ENCODE peak calls at places on chromosome 22, in four cellular contexts. H is MCF 10A, E is GM06990, N is upper lobe of right lung. I is an unnamed sample.

GRCh38 chr22:49239264-49240015 is 588.2 kb downstream of the BRD1 start:
- DNase-seq in E (no peak), H (no peak), N (no peak), I (no peak)

GRCh38 chr22:42439821-42440674 is 7.8 kb upstream of the NFAM1 start:
- DNase-seq in H (peak; percentile 56), E (peak; percentile 40), N (peak; percentile 85), I (no peak)

GRCh38 chr22:38262051-38262795 is 10.6 kb downstream of the TMEM184B start:
- DNase-seq in N (peak; percentile 88), H (peak; percentile 78), E (peak; percentile 67), I (peak; percentile 71)

GRCh38 chr22:48346311-48346710 is 1481.4 kb downstream of the BRD1 start:
- DNase-seq in E (no peak), H (no peak), N (no peak), I (no peak)

GRCh38 chr22:38719196-38719595 is 13.5 kb downstream of the GTPBP1 start:
- DNase-seq in H (no peak), E (no peak), N (no peak), I (no peak)

GRCh38 chr22:23527971-23528740 is 51.9 kb downstream of the IGLL1 start:
- DNase-seq in E (no peak), N (peak; percentile 56), H (no peak), I (no peak)

GRCh38 chr22:38202437-38203089 is 769 bp downstream of the MAFF start:
- DNase-seq in N (peak; percentile 93), E (peak; percentile 74), H (peak; percentile 81), I (peak; percentile 60)

GRCh38 chr22:37219534-37219933 is 7.3 kb upstream of the SSTR3 start:
- DNase-seq in E (peak; percentile 48), H (no peak), N (no peak), I (no peak)

GRCh38 chr22:20650294-20651207 is 123.4 kb upstream of the SERPIND1 start:
- DNase-seq in E (no peak), N (no peak), H (no peak), I (no peak)

GRCh38 chr22:35227248-35227647 is 30.0 kb upstream of the HMGXB4 start:
- DNase-seq in H (no peak), N (no peak), E (no peak), I (no peak)

GRCh38 chr22:33897621-33897910 is 22.7 kb downstream of the LARGE1 start:
- DNase-seq in H (no peak), E (no peak), N (no peak), I (no peak)

GRCh38 chr22:39094717-39095389 is 2.2 kb upstream of the APOBEC3H start:
- DNase-seq in H (no peak), N (no peak), E (no peak), I (no peak)

GRCh38 chr22:39303892-39304671 is 15.3 kb downstream of the RPL3 start:
- DNase-seq in H (no peak), E (no peak), N (no peak), I (no peak)

GRCh38 chr22:39183991-39184585 is 31.6 kb upstream of the CBX7 start:
- DNase-seq in N (peak; percentile 62), H (no peak), E (no peak), I (no peak)

GRCh38 chr22:42947211-42947990 is 67.5 kb downstream of the PACSIN2 start:
- DNase-seq in E (no peak), N (no peak), H (peak; percentile 50), I (no peak)

GRCh38 chr22:31846161-31847115 is 92.6 kb downstream of the DEPDC5 start:
- DNase-seq in N (no peak), E (peak; percentile 37), H (peak; percentile 10), I (peak; percentile 34)

GRCh38 chr22:38298312-38299000 is 18.8 kb downstream of the CSNK1E start:
- DNase-seq in H (peak; percentile 100), E (no peak), N (no peak), I (peak; percentile 64)

GRCh38 chr22:42329504-42329903 is 59.1 kb upstream of the TCF20 start:
- DNase-seq in E (no peak), H (no peak), N (no peak), I (no peak)

GRCh38 chr22:20748820-20749428 is 25.0 kb upstream of the SERPIND1 start:
- DNase-seq in N (no peak), H (no peak), E (peak; percentile 71), I (peak; percentile 74)

GRCh38 chr22:21099578-21099977 is 53.8 kb downstream of the LRRC74B start:
- DNase-seq in H (no peak), N (no peak), E (no peak), I (no peak)

GRCh38 chr22:30224161-30224857 is 22.2 kb downstream of the LIF start:
- DNase-seq in E (no peak), N (no peak), H (no peak), I (peak; percentile 59)
- TF ChIP-seq CTCF in E (no peak), N (no peak), H (no peak), I (no peak)

GRCh38 chr22:28116261-28116673 is 197.2 kb upstream of the PITPNB start:
- DNase-seq in H (peak; percentile 36), N (no peak), E (no peak), I (no peak)

GRCh38 chr22:28111501-28111900 is 192.4 kb upstream of the PITPNB start:
- DNase-seq in E (no peak), H (no peak), N (no peak), I (no peak)

GRCh38 chr22:28112130-28112529 is 193.1 kb upstream of the PITPNB start:
- DNase-seq in N (no peak), E (no peak), H (no peak), I (no peak)

GRCh38 chr22:28115426-28115825 is 196.4 kb upstream of the PITPNB start:
- DNase-seq in H (no peak), N (no peak), E (no peak), I (no peak)

GRCh38 chr22:28112548-28113043 is 193.5 kb upstream of the PITPNB start:
- DNase-seq in H (peak; percentile 56), E (no peak), N (no peak), I (no peak)
- TF ChIP-seq CTCF in H (peak; percentile 48), E (peak; percentile 43), N (peak; percentile 52), I (peak; percentile 7)

GRCh38 chr22:40397436-40397835 is 27.0 kb downstream of the SGSM3 start:
- DNase-seq in N (no peak), H (no peak), E (no peak), I (no peak)

GRCh38 chr22:40401981-40402406 is 31.6 kb downstream of the SGSM3 start:
- DNase-seq in H (no peak), N (no peak), E (no peak), I (no peak)

GRCh38 chr22:40400173-40400572 is 29.8 kb downstream of the SGSM3 start:
- DNase-seq in N (no peak), H (no peak), E (peak; percentile 78), I (peak; percentile 71)

GRCh38 chr22:40401532-40401931 is 31.1 kb downstream of the SGSM3 start:
- DNase-seq in N (no peak), E (no peak), H (no peak), I (no peak)

DNA sequence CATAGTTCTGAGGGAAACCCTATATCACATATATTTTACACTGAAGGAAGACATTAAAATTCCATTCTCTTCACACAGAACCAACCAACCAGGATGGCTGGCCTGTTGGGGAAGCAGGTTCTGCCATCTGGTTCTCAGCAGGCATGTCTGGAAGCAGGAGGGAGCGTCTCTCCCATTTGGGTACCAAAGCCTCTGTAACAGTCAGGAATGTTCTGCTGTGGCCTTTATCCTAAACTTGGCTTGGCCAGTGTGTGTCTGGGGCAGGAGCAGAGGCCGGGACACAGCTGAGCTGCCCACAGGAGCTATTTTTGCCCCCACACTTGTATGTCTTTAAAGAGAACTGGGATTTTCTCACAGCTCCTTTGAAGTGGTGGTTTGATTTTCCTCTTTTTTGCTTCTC is 29.3 kb downstream of the SGSM3 start:
- DNase-seq in H (no peak), E (no peak), N (no peak), I (no peak)
- TF ChIP-seq CTCF in H (no peak), E (no peak), N (no peak), I (no peak)

DNA sequence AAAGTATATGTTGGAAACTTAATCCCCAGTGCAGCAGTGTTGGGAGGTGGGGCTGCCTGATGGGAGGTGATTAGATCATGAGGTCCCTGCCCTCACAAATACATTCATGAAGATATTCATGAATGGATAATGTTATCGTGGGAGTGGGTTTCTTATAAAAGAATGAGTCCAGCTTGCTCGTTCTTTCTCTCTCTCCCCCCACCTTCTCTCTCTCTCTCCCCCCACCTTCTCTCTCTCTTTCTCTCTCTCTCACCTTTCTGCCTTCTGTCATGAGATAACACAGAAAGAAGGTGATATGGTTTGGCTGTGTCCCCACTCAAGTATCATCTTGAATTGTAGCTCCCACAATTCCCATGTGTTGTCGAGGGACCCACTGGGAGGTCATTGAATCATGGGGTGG is 66.7 kb upstream of the NUP50 start:
- DNase-seq in H (no peak), N (no peak), E (no peak), I (no peak)
- TF ChIP-seq CTCF in H (no peak), N (no peak), E (no peak), I (no peak)

GRCh38 chr22:17095538-17095937 is 10.7 kb downstream of the IL17RA start:
- DNase-seq in N (peak; percentile 17), H (no peak), E (no peak), I (no peak)
- TF ChIP-seq CTCF in N (peak; percentile 31), H (peak; percentile 16), E (peak; percentile 47), I (no peak)

GRCh38 chr22:46173152-46173551 is 22.8 kb downstream of the PPARA start:
- DNase-seq in E (no peak), N (no peak), H (no peak), I (no peak)

GRCh38 chr22:46172522-46172921 is 22.2 kb downstream of the PPARA start:
- DNase-seq in E (no peak), H (no peak), N (no peak), I (no peak)

GRCh38 chr22:46176508-46177003 is 26.2 kb downstream of the PPARA start:
- DNase-seq in H (no peak), N (no peak), E (no peak), I (no peak)

GRCh38 chr22:46178755-46179505 is 28.6 kb downstream of the PPARA start:
- DNase-seq in E (no peak), N (no peak), H (peak; percentile 13), I (no peak)

GRCh38 chr22:46175631-46176030 is 25.3 kb downstream of the PPARA start:
- DNase-seq in E (no peak), N (no peak), H (no peak), I (no peak)
- TF ChIP-seq CTCF in E (no peak), N (no peak), H (no peak), I (no peak)

DNA sequence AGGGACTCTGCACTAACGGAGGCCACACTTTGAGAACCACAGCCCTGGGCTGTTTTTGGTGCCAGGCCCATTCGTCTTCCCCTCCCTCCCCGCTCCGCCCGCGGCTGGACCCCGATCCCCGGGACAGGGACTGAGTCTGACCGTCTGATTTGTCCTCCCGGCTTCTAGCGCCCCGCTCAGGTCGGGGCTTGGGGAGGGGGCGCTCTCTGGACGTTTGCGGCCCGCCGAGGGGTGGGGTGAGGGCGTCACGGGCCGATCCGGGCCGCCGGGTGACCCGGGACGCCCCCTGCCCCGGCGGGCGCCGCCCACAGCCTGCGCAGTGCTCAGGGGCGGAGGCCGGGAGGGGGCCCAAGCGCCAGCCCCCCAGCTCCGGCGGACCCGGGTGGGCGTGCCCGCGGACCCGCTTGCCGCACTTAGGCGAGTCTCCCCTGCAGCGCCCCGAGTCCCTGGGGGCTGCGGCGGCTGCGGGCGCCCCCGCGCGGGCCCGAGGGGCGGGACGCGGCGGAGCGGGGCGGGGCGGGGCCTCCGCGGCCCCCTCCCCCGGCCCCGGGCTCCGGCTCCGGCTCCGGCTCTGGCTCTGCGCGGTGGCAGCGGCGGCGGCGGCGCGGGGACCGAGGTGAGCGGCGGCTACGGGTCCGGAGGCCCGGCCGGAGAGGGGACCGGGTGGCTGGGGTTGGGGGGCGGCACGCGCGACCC is 33.7 kb upstream of the PRR5 start:
- DNase-seq in E (no peak), H (no peak), N (no peak), I (peak; percentile 40)
- TF ChIP-seq CTCF in E (no peak), H (no peak), N (no peak), I (no peak)